ENCODE peak calls at places on chromosome 12, in nine cellular contexts. D is gastrocnemius medialis, C is HCT116, N is GM12892, W is tibial nerve, V is thyroid gland, O is transverse colon, U is IMR-90, E is adrenal gland. J is an unnamed sample.

GRCh38 chr12:94535614-94535932 is 75.9 kb upstream of the CEP83 start:
- DNase-seq in D (no peak), C (no peak), N (no peak), W (no peak), V (peak), O (no peak), U (no peak), E (no peak), J (no peak)

GRCh38 chr12:92495108-92495507 is 207.7 kb upstream of the PLEKHG7 start:
- DNase-seq in D (no peak), C (no peak), N (no peak), W (no peak), V (no peak), O (no peak), U (no peak), E (no peak), J (no peak)

GRCh38 chr12:19572920-19573558 is 133.7 kb downstream of the AEBP2 start:
- DNase-seq in D (no peak), C (peak), N (peak), W (no peak), V (peak), O (peak), U (peak), E (no peak), J (peak)

GRCh38 chr12:93466625-93467350 is 526 bp upstream of the MRPL42 start:
- DNase-seq in D (peak), C (no peak), N (no peak), W (no peak), V (no peak), O (no peak), U (no peak), E (peak), J (no peak)

GRCh38 chr12:90854136-90854689 is 100.8 kb downstream of the CCER1 start:
- DNase-seq in D (no peak), C (peak), N (no peak), W (peak), V (peak), O (no peak), U (peak), E (no peak), J (peak)

GRCh38 chr12:3201741-3202500 is 124.7 kb downstream of the TSPAN9 start:
- DNase-seq in D (no peak), C (no peak), N (no peak), W (no peak), V (no peak), O (no peak), U (no peak), E (no peak), J (no peak)

GRCh38 chr12:49121047-49121696 is 10.0 kb downstream of the TUBA1B start:
- DNase-seq in D (peak), C (peak), N (no peak), W (peak), V (peak), O (peak), U (peak), E (peak), J (peak)

GRCh38 chr12:76152161-76152807 is 67.8 kb upstream of the NAP1L1 start:
- DNase-seq in D (no peak), C (no peak), N (peak), W (no peak), V (no peak), O (peak), U (no peak), E (no peak), J (no peak)

GRCh38 chr12:15152864-15153263 is 68.4 kb downstream of the RERG start:
- DNase-seq in D (no peak), C (no peak), N (no peak), W (no peak), V (no peak), O (no peak), U (peak), E (no peak), J (no peak)

GRCh38 chr12:115504241-115504941 is 773.1 kb downstream of the MED13L start:
- DNase-seq in D (no peak), C (no peak), N (peak), W (no peak), V (no peak), O (no peak), U (no peak), E (no peak), J (no peak)

GRCh38 chr12:6724409-6724797 is 557 bp downstream of the COPS7A start:
- DNase-seq in D (no peak), C (no peak), N (no peak), W (no peak), V (peak), O (peak), U (peak), E (no peak), J (peak)

GRCh38 chr12:45200497-45201043 is 15.3 kb upstream of the ANO6 start:
- DNase-seq in D (no peak), C (no peak), N (no peak), W (no peak), V (no peak), O (no peak), U (peak), E (no peak), J (no peak)

GRCh38 chr12:27523305-27523641 is 733 bp upstream of the PPFIBP1 start:
- DNase-seq in D (no peak), C (no peak), N (no peak), W (no peak), V (no peak), O (no peak), U (no peak), E (no peak), J (no peak)

GRCh38 chr12:64404470-64405446 is 566 bp downstream of the XPOT start:
- DNase-seq in D (peak), C (no peak), N (peak), W (peak), V (no peak), O (peak), U (peak), E (no peak), J (peak)

GRCh38 chr12:112616469-112617190 is 174.9 kb upstream of the RPH3A start:
- DNase-seq in D (no peak), C (no peak), N (no peak), W (no peak), V (no peak), O (no peak), U (no peak), E (no peak), J (no peak)

GRCh38 chr12:64571346-64571745 is 38.9 kb upstream of the RASSF3 start:
- DNase-seq in D (no peak), C (no peak), N (no peak), W (no peak), V (no peak), O (peak), U (no peak), E (no peak), J (no peak)

GRCh38 chr12:38124247-38125012 is 192.1 kb upstream of the ALG10B start:
- DNase-seq in D (no peak), C (no peak), N (no peak), W (no peak), V (no peak), O (peak), U (no peak), E (no peak), J (no peak)

GRCh38 chr12:29783773-29784666 is at the start of gene TMTC1:
- DNase-seq in D (peak), C (no peak), N (peak), W (peak), V (peak), O (peak), U (peak), E (peak), J (no peak)
- TF ChIP-seq POLR2A in D (peak), C (no peak), N (no peak), W (no peak), V (no peak), O (no peak), U (no peak), E (peak), J (no peak)

DNA sequence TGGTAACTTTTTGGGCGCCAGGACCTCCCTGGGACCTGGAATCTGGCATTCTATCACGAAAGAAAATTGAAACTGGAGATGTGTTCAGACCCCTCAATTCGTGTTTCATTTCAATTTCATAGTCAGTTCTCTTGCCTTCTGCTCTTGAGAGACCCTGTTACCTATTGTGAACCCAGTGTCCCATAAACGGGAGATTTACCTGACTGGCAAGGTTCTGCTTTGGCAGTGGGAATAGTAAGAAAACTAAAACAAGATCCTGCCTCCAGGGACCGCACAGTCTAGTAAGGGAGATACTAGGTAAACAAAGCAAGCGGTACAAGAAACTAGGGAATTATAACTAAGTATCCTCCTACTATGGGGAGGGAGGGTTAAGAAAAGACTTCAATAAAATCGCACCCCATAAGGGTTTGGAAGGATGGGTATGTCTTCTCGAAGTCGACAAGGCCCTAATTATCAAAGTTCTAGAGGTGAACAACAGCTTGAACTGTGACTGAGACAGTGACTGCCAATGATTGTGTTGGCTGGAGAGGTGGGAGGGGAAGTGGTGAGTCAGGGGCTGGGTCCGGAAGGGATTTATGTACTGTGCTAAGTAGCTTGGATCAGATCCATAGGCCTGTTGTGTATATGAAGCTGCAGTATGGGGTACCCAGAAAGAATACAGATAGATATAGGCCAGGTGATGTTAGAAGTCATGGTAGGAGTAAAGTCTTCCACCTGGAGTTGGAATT is 754 bp downstream of the ACSS3 start:
- DNase-seq in D (peak), C (no peak), N (no peak), W (peak), V (peak), O (no peak), U (peak), E (peak), J (no peak)
- TF ChIP-seq POLR2A in D (no peak), C (no peak), N (no peak), W (no peak), V (no peak), O (no peak), U (no peak), E (peak), J (no peak)

GRCh38 chr12:56258820-56259183 is 618 bp upstream of the ANKRD52 start:
- DNase-seq in D (no peak), C (no peak), N (no peak), W (no peak), V (no peak), O (no peak), U (no peak), E (no peak), J (no peak)
- TF ChIP-seq POLR2A in D (no peak), C (no peak), N (no peak), W (no peak), V (no peak), O (no peak), U (no peak), E (no peak), J (no peak)

GRCh38 chr12:9064201-9064814 is 51.4 kb downstream of the A2M start:
- DNase-seq in D (peak), C (peak), N (peak), W (peak), V (peak), O (peak), U (peak), E (peak), J (peak)
- TF ChIP-seq POLR2A in D (peak), C (no peak), N (no peak), W (no peak), V (no peak), O (no peak), U (no peak), E (peak), J (no peak)

DNA sequence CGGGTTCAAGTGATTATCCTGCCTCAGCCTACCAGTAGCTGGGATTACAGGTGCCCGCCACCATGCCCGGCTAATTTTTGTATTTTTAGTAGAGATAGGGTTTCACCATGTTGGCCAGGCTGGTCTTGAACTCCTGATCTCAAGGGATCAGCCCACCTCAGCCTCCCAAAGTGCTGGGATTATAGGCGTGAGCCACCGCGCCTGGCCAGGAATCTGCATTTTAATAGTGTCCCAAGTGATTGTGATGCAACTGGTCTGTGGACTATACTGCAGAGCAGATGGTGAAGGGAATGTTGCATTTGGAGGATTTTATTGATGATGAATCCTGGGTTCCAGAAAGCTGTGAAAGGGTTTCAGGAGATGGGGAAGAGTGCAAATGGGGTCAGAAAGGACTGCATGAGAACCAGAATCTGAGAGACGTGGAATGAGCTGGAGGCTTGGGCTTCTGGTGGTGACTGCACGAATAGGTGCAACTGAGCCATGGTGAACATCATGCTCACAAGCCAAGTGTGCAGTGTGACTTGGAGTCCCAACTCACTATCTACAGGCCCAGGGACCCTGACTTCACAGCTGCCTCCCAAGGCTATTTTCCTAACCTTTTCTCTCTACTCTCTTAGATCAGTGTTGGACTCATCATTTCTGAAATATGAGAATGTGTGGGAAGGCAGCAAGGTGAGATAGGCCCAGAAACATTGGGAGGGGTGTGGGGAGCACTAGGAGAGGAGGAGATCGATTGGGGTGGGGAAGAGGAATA is 4.5 kb downstream of the RPS26 start:
- DNase-seq in D (no peak), C (no peak), N (no peak), W (no peak), V (no peak), O (no peak), U (no peak), E (no peak), J (no peak)
- TF ChIP-seq POLR2A in D (no peak), C (no peak), N (no peak), W (no peak), V (no peak), O (no peak), U (no peak), E (no peak), J (no peak)